ENCODE peak calls at places on chromosomes 3 and 15, in four cellular contexts. Z, Q, O and A are unnamed samples.
A peak's percentile ranks its signal among the peaks of the same experiment; 100 is the strongest.

GRCh38 chr3:94405258-94406035 is 342.6 kb downstream of the NSUN3 start:
- DNase-seq in Z (no peak), Q (no peak), O (peak; percentile 89), A (peak; percentile 26)

GRCh38 chr3:115487972-115488371 is 135.3 kb upstream of the GAP43 start:
- DNase-seq in Z (no peak), Q (no peak), O (no peak), A (no peak)

GRCh38 chr3:111666041-111666735 is 71.0 kb upstream of the ZBED2 start:
- DNase-seq in Z (no peak), Q (no peak), O (no peak), A (peak; percentile 70)

GRCh38 chr3:170809975-170810357 is 60.0 kb downstream of the RPL22L1 start:
- DNase-seq in Z (peak; percentile 61), Q (no peak), O (peak; percentile 43), A (peak; percentile 52)

GRCh38 chr3:45666729-45667440 is 22.3 kb upstream of the SACM1L start:
- DNase-seq in Z (no peak), Q (no peak), O (peak; percentile 70), A (peak; percentile 50)

GRCh38 chr3:150377601-150378466 is 30.3 kb upstream of the TSC22D2 start:
- DNase-seq in Z (no peak), Q (no peak), O (no peak), A (peak; percentile 19)

GRCh38 chr3:64134882-64135281 is 90.4 kb downstream of the PRICKLE2 start:
- DNase-seq in Z (no peak), Q (no peak), O (no peak), A (no peak)

GRCh38 chr3:172173316-172174271 is 134.2 kb downstream of the FNDC3B start:
- DNase-seq in Z (no peak), Q (no peak), O (no peak), A (no peak)

GRCh38 chr15:73965094-73965729 is 26.9 kb downstream of the STOML1 start:
- DNase-seq in Z (no peak), Q (no peak), O (no peak), A (no peak)

GRCh38 chr15:76996526-76997401 is 1.8 kb downstream of the PSTPIP1 start:
- DNase-seq in Z (no peak), Q (peak; percentile 26), O (peak; percentile 11), A (peak; percentile 48)

GRCh38 chr15:31254431-31255175 is 72.0 kb upstream of the KLF13 start:
- DNase-seq in Z (peak; percentile 92), Q (no peak), O (peak; percentile 25), A (no peak)

GRCh38 chr3:191328963-191329653 is at the start of gene CCDC50:
- DNase-seq in Z (no peak), Q (peak; percentile 80), O (peak; percentile 67), A (peak; percentile 77)

GRCh38 chr3:195907730-195908438 is 467 bp downstream of the TNK2 start:
- DNase-seq in Z (no peak), Q (no peak), O (no peak), A (peak; percentile 49)

GRCh38 chr15:74396445-74397238 is 29.2 kb upstream of the CYP11A1 start:
- DNase-seq in Z (no peak), Q (no peak), O (peak; percentile 87), A (peak; percentile 99)

GRCh38 chr3:136919799-136920580 is 37.8 kb upstream of the IL20RB start:
- DNase-seq in Z (no peak), Q (no peak), O (peak; percentile 47), A (no peak)

GRCh38 chr3:140552898-140553297 is 125.0 kb upstream of the TRIM42 start:
- DNase-seq in Z (no peak), Q (no peak), O (peak; percentile 22), A (peak; percentile 78)

GRCh38 chr3:155979746-155980145 is 109.3 kb downstream of the GMPS start:
- DNase-seq in Z (no peak), Q (no peak), O (peak; percentile 63), A (no peak)

GRCh38 chr3:113697192-113698090 is 999 bp upstream of the USF3 start:
- DNase-seq in Z (no peak), Q (peak; percentile 27), O (no peak), A (peak; percentile 36)

GRCh38 chr3:156898296-156898880 is 72.2 kb downstream of the LEKR1 start:
- DNase-seq in Z (peak; percentile 7), Q (no peak), O (peak; percentile 30), A (no peak)

GRCh38 chr3:37154668-37155319 is 19.6 kb downstream of the LRRFIP2 start:
- DNase-seq in Z (no peak), Q (no peak), O (no peak), A (no peak)

GRCh38 chr15:52680041-52680391 is 828 bp upstream of the ATOSA start:
- DNase-seq in Z (no peak), Q (no peak), O (peak; percentile 11), A (peak; percentile 26)

GRCh38 chr3:156558389-156558788 is 3.5 kb upstream of the SSR3 start:
- DNase-seq in Z (no peak), Q (no peak), O (no peak), A (no peak)

GRCh38 chr3:160801386-160802118 is 45.5 kb downstream of the PPM1L start:
- DNase-seq in Z (peak; percentile 32), Q (no peak), O (no peak), A (peak; percentile 46)

GRCh38 chr3:42505203-42505848 is 2.9 kb downstream of the VIPR1 start:
- DNase-seq in Z (no peak), Q (peak; percentile 2), O (no peak), A (no peak)

DNA sequence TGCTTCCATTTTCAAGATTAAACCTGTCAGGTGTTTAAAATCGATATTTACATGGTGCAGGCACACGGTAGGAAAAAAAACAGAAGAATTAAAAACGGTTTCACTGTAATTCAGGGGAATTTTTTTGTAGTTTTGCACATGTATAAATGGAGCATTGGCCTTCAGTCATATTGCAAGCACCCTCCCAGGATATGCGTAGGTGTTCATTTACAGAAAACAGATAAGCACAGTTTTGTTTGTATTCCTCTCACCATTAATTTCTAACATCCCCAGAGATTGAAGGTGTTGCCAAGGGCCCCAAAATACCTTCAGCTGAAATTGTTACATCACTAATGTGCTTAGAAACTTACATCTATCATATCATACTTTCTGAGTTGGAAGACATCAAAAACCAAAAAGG is 427.1 kb upstream of the NR2F2 start:
- DNase-seq in Z (no peak), Q (no peak), O (no peak), A (no peak)
- TF ChIP-seq CTCF in Z (no peak), Q (no peak), O (no peak), A (no peak)

DNA sequence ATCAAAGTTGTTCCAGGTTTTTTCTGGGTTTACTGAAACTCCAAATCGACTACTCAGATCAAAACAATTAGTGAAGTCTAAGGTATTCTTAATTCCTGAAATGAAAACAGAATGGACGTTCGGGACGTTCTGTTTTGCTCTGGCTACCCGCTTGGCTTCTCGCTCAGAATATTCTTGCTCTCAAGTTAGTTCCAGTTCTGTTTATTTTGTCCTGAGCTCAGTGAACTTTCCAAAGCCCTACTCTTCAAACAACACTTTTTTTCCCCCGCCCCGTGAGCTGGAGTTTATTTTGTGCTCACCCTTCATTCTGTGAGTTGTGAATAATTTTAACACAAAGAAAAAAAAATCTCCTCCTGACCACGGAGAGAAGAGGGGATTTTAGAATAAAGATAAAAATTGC is 72.6 kb downstream of the SAMMSON start:
- DNase-seq in Z (no peak), Q (no peak), O (no peak), A (no peak)
- H3K4me3 ChIP-seq in Z (no peak overlapping the region), Q (peak overlapping the region; percentile 4), O (peak overlapping the region; percentile 45), A (no peak overlapping the region)

DNA sequence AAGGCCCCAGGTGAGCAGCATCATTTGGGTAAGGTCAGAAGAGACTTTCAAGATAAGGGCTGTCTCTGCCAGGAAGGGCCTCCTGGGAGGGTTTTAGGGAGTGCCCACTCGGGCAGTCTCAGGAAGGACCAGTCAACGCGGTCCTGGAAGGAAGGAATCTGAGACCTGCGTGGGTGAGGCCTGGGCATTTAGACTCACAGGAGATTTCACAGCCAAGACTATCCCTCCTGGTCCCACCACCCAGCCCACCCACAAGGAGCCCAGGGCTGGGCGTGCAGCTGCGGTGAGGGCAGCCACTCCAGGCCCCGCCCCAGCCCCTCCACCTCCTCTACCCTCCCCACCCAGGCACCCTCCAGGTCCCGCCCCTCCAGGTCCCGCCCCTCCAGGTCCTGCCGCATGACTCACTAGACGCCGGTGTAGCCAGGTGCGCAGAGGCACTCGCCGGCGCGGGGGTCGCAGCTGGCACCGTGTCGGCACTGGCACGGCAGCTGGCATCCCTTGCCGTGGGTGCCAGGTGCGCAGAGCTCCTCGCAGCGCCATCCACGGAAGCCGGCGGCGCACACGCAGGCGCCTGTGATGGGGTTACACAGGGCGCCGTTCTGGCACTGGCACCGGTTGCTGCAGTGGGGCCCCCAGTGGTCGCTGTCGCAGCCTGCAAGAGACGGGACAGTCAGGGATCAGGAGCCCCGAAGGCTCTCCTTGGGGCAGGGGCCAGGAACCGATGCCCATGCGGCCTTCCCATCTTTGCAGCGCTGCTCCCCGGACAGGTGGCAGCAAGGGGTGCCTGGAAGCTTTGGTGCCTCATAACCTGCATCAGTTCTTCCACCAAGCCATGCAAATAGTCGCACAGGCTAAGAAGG is 112.8 kb downstream of the RAB11A start:
- DNase-seq in Z (no peak), Q (no peak), O (no peak), A (peak; percentile 59)
- TF ChIP-seq CTCF in Z (no peak), Q (no peak), O (no peak), A (no peak)

GRCh38 chr15:86229966-86230365 is 150.3 kb downstream of the AGBL1 start:
- DNase-seq in Z (no peak), Q (no peak), O (no peak), A (no peak)

GRCh38 chr15:86235667-86236066 is 156.0 kb downstream of the AGBL1 start:
- DNase-seq in Z (no peak), Q (no peak), O (no peak), A (no peak)

GRCh38 chr15:86236721-86237121 is 157.1 kb downstream of the AGBL1 start:
- DNase-seq in Z (no peak), Q (no peak), O (no peak), A (no peak)

GRCh38 chr15:86229306-86229705 is 149.6 kb downstream of the AGBL1 start:
- DNase-seq in Z (no peak), Q (no peak), O (no peak), A (no peak)

DNA sequence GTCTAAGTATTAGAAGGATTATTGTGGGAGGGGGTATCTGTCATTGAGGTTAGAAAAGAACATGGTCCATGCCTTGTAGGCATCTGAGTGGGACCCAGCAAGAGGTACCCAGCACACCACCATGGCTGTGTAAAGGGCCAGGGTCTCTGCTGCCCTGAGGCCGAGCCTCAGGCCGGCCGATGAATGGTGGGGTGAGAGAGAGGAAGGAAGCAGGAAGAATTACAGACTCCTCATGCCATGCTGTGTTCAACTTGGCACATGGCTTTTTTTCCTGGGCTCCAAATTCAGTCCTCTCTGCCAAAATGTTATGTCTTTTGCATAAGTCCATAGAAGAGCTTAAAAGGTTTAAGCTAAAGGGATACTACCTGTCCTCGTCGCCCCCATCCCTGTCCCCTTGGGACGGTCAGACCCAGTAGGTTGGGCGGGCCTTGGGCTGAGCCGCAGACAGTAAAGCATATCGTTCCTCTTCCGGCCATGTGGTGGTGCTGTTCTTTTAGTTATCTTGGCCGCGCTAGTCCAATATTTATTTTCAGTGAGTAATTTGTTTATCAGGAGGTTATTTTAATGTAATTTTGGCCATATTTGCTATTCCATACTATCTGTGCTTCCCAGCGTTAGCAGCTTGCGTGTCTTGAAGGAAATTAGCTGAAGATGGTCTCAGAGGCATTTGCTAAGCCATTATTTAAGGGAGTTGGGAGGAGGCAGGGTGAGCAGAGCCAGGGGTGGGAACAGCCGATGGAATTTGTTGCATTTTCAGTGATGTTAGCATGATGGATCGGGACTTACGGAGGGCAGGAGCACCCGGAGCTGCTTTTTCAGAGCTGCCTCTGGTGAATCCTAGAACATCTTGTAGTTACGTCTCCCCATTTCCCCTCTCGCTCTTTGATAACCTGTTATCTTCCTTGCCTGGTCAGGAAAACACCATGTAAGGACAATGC is 152.5 kb downstream of the AGBL1 start:
- DNase-seq in Z (no peak), Q (peak; percentile 17), O (peak; percentile 25), A (peak; percentile 62)
- H3K4me3 ChIP-seq in Z (no peak overlapping the region), Q (no peak overlapping the region), O (no peak overlapping the region), A (no peak overlapping the region)